ENCODE peak calls at places on chromosomes 7 and 10, in five cellular contexts. A is fibroblast of the conjunctiva; X is cardiac muscle cell; G is stimulated activated naive CD8-positive, alpha-beta T cell treated with anti-CD3 and anti-CD28 coated beads, Interleukin-15, amount 100 ng/mL, for 72 hours; N is GF-D8. P is an unnamed sample.

GRCh38 chr7:132097550-132098134 is 478.6 kb downstream of the PLXNA4 start:
- DNase-seq in X (no peak), G (no peak), A (no peak), N (no peak), P (no peak)

GRCh38 chr10:11878776-11879175 is 55.6 kb downstream of the PROSER2 start:
- DNase-seq in G (no peak), N (no peak), A (no peak), X (no peak), P (no peak)

GRCh38 chr7:2738110-2738509 is 50.1 kb downstream of the AMZ1 start:
- DNase-seq in N (no peak), G (no peak), A (no peak), X (no peak), P (no peak)

GRCh38 chr7:132131196-132131595 is 445.1 kb downstream of the PLXNA4 start:
- DNase-seq in G (no peak), A (no peak), N (no peak), X (no peak), P (no peak)

GRCh38 chr10:95865814-95866447 is 41.8 kb upstream of the CC2D2B start:
- DNase-seq in G (no peak), N (no peak), X (no peak), A (no peak), P (no peak)

GRCh38 chr10:59181668-59182067 is 5.2 kb downstream of the PHYHIPL start:
- DNase-seq in G (no peak), X (peak), A (peak), N (no peak), P (peak)

GRCh38 chr7:96792115-96792514 is 82.5 kb upstream of the SEM1 start:
- DNase-seq in N (no peak), A (no peak), G (no peak), X (no peak), P (no peak)

GRCh38 chr7:30815016-30815854 is 44.0 kb downstream of the MINDY4 start:
- DNase-seq in A (peak), N (no peak), G (no peak), X (no peak), P (peak)

GRCh38 chr7:84216477-84216876 is 21.9 kb upstream of the SEMA3A start:
- DNase-seq in N (no peak), G (no peak), A (no peak), X (peak), P (no peak)

GRCh38 chr10:30747633-30748032 is 118.1 kb upstream of the LYZL2 start:
- DNase-seq in N (no peak), A (no peak), X (no peak), G (no peak), P (no peak)